ENCODE peak calls at places on chromosomes 5 and 9, in five cellular contexts. X is psoas muscle; Q is naive thymus-derived CD4-positive, alpha-beta T cell; B is BE2C; Y is uterus. H is an unnamed sample.
A peak's percentile ranks its signal among the peaks of the same experiment; 100 is the strongest.

GRCh38 chr5:82073179-82073578 is 101.4 kb downstream of the ATG10 start:
- DNase-seq in Q (no peak), B (no peak), Y (no peak), X (no peak), H (no peak)

GRCh38 chr9:22413884-22414283 is 32.7 kb upstream of the DMRTA1 start:
- DNase-seq in B (no peak), Q (no peak), X (no peak), Y (no peak), H (no peak)

GRCh38 chr5:135642934-135643333 is 64.1 kb upstream of the CXCL14 start:
- DNase-seq in B (no peak), X (no peak), Q (no peak), Y (no peak), H (no peak)

GRCh38 chr9:113519401-113520108 is 56.0 kb downstream of the RGS3 start:
- DNase-seq in Q (no peak), B (no peak), Y (no peak), X (no peak), H (no peak)

GRCh38 chr5:132819468-132819867 is 6.4 kb downstream of the SOWAHA start:
- DNase-seq in Y (peak; percentile 21), X (no peak), Q (no peak), B (no peak), H (no peak)

GRCh38 chr5:126693806-126694205 is 83.1 kb upstream of the LMNB1 start:
- DNase-seq in X (no peak), Q (no peak), Y (no peak), B (no peak), H (no peak)

GRCh38 chr5:74762599-74762998 is 4.3 kb downstream of the GFM2 start:
- DNase-seq in Y (no peak), X (no peak), Q (no peak), B (no peak), H (no peak)

GRCh38 chr9:107090218-107090617 is 192.9 kb upstream of the RAD23B start:
- DNase-seq in B (no peak), Y (no peak), X (no peak), Q (no peak), H (no peak)

GRCh38 chr9:23850242-23851023 is 24.4 kb upstream of the ELAVL2 start:
- DNase-seq in B (peak; percentile 22), Q (no peak), X (no peak), Y (no peak), H (peak; percentile 46)

GRCh38 chr9:84061613-84062205 is 81.1 kb downstream of the RMI1 start:
- DNase-seq in Y (no peak), Q (no peak), B (no peak), X (no peak), H (no peak)

GRCh38 chr5:83837261-83837894 is 116.7 kb upstream of the HAPLN1 start:
- DNase-seq in X (no peak), Y (no peak), B (no peak), Q (no peak), H (no peak)

GRCh38 chr5:104598285-104598684 is 1035.7 kb upstream of the NUDT12 start:
- DNase-seq in X (no peak), Q (no peak), Y (no peak), B (peak; percentile 5), H (no peak)

GRCh38 chr5:170597109-170597741 is 93.4 kb downstream of the KCNIP1 start:
- DNase-seq in Q (no peak), B (peak; percentile 66), X (no peak), Y (no peak), H (no peak)

GRCh38 chr9:136088939-136089696 is 6.0 kb downstream of the NACC2 start:
- DNase-seq in X (peak; percentile 42), B (peak; percentile 8), Y (no peak), Q (no peak), H (no peak)

GRCh38 chr5:65128226-65128625 is 353.5 kb downstream of the ADAMTS6 start:
- DNase-seq in B (no peak), Y (no peak), Q (no peak), X (no peak), H (no peak)

GRCh38 chr9:94921656-94922055 is 195.2 kb downstream of the AOPEP start:
- DNase-seq in Y (no peak), Q (no peak), X (no peak), B (no peak), H (no peak)

GRCh38 chr9:86521322-86521721 is 167.1 kb upstream of the TUT7 start:
- DNase-seq in B (no peak), Y (no peak), X (no peak), Q (no peak), H (no peak)

GRCh38 chr9:106596984-106597383 is 266.0 kb upstream of the ZNF462 start:
- DNase-seq in B (no peak), X (no peak), Q (no peak), Y (no peak), H (no peak)

GRCh38 chr9:125457357-125457756 is 195.7 kb downstream of the GAPVD1 start:
- DNase-seq in B (no peak), X (no peak), Y (no peak), Q (no peak), H (no peak)

GRCh38 chr5:175566697-175567096 is 88.3 kb downstream of the SFXN1 start:
- DNase-seq in Q (no peak), B (no peak), X (no peak), Y (no peak), H (no peak)

GRCh38 chr5:5454405-5454804 is 31.9 kb downstream of the ICE1 start:
- DNase-seq in Q (no peak), X (no peak), Y (no peak), B (no peak), H (no peak)

GRCh38 chr5:147055850-147056523 is 177.4 kb upstream of the PPP2R2B start:
- DNase-seq in Q (no peak), Y (no peak), X (no peak), B (peak; percentile 20), H (peak; percentile 30)

GRCh38 chr5:54678737-54679136 is 161.2 kb downstream of the SNX18 start:
- DNase-seq in Q (no peak), X (no peak), Y (no peak), B (peak; percentile 67), H (no peak)

GRCh38 chr5:116573617-116574431 is 799 bp downstream of the SEMA6A start:
- DNase-seq in X (peak; percentile 25), B (peak; percentile 50), Y (no peak), Q (no peak), H (peak; percentile 34)

GRCh38 chr5:100797863-100798262 is 105.2 kb downstream of the ST8SIA4 start:
- DNase-seq in Y (no peak), B (no peak), Q (no peak), X (no peak), H (no peak)

GRCh38 chr5:171795381-171795780 is 9.8 kb downstream of the SMIM23 start:
- DNase-seq in Q (no peak), X (no peak), B (no peak), Y (no peak), H (no peak)

GRCh38 chr9:126984969-126985368 is 70.4 kb downstream of the RALGPS1 start:
- DNase-seq in Y (no peak), B (no peak), Q (no peak), X (peak; percentile 31), H (no peak)

GRCh38 chr5:68771221-68771620 is 322.6 kb upstream of the SLC30A5 start:
- DNase-seq in X (no peak), B (no peak), Y (no peak), Q (no peak), H (no peak)

GRCh38 chr9:129661029-129661428 is 4.4 kb upstream of the PRRX2 start:
- DNase-seq in Q (no peak), B (no peak), Y (no peak), X (no peak), H (no peak)
- H3K27me3 ChIP-seq in Q (no peaks in the 10 kb centered on the region), B (peaks cover 8% of the 10 kb centered on the region), Y (no peaks in the 10 kb centered on the region), X (peaks cover 34% of the 10 kb centered on the region), H (no peaks in the 10 kb centered on the region)

DNA sequence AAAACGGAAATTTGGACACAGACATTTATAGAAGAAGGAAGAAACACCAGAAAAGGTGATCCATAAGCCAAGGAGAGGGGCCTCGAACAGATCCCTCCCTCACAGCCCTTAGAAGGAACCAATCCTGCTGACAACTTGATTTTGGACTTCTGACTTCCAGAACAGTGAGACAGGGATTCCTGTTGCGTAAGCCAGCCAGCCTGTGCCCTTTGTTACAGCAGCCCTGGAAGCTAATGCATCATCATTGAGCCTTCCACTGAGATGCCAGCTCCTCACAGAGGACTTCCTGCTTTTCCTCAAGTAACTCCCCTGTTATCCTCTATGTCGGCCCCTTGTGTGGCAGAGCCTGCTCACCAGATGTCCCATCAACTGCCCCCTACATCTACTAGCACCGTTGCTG is 94.1 kb downstream of the JMY start:
- DNase-seq in Q (no peak), X (no peak), Y (no peak), B (no peak), H (no peak)
- H3K27me3 ChIP-seq in Q (no peaks in the 10 kb centered on the region), X (no peaks in the 10 kb centered on the region), Y (no peaks in the 10 kb centered on the region), B (peaks cover 9% of the 10 kb centered on the region), H (no peaks in the 10 kb centered on the region)

GRCh38 chr5:73170522-73170921 is 2.5 kb upstream of the TMEM174 start:
- DNase-seq in Q (no peak), Y (no peak), X (no peak), B (peak; percentile 30), H (peak; percentile 37)

GRCh38 chr5:73176250-73176649 is 3.3 kb downstream of the TMEM174 start:
- DNase-seq in B (no peak), X (no peak), Q (no peak), Y (no peak), H (peak; percentile 64)

GRCh38 chr5:73174100-73174815 is 1.3 kb downstream of the TMEM174 start:
- DNase-seq in Y (no peak), X (no peak), B (no peak), Q (no peak), H (peak; percentile 67)

GRCh38 chr5:73171495-73171894 is 1.5 kb upstream of the TMEM174 start:
- DNase-seq in X (no peak), B (no peak), Y (no peak), Q (no peak), H (no peak)

DNA sequence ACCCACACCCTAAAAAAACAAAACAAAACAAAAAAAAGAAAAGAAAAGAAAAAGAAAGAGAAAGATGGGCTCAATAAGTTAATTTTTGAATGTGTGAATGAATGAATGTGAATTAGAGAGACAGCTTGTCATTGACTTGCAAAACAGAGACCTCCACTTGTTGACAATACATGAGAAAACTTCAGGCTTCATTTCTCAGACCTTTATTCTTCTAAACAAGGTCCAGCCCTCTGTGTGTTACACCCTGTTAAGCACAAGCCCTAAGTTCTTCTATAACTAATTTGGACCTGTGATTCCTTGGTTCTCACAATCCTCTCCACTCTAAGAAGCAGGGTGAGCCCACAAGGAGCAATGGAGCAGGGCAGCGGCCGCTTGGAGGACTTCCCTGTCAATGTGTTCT is at the start of gene TMEM174:
- DNase-seq in Q (no peak), Y (no peak), B (no peak), X (no peak), H (no peak)
- H3K27me3 ChIP-seq in Q (peaks cover 6% of the 10 kb centered on the region), Y (no peaks in the 10 kb centered on the region), B (peaks cover 58% of the 10 kb centered on the region), X (no peaks in the 10 kb centered on the region), H (no peaks in the 10 kb centered on the region)

GRCh38 chr5:1388383-1388967 is 43.6 kb upstream of the CLPTM1L start:
- DNase-seq in Y (no peak), B (no peak), Q (no peak), X (no peak), H (no peak)

GRCh38 chr5:1390861-1391600 is 46.1 kb upstream of the CLPTM1L start:
- DNase-seq in X (no peak), Q (no peak), Y (no peak), B (no peak), H (no peak)

GRCh38 chr5:1391691-1392090 is 46.8 kb upstream of the CLPTM1L start:
- DNase-seq in B (no peak), Q (no peak), X (no peak), Y (no peak), H (no peak)

GRCh38 chr5:1392261-1392660 is 47.4 kb upstream of the CLPTM1L start:
- DNase-seq in Y (no peak), Q (no peak), B (no peak), X (no peak), H (no peak)

GRCh38 chr5:1390333-1390732 is 45.4 kb upstream of the CLPTM1L start:
- DNase-seq in X (no peak), B (no peak), Q (no peak), Y (no peak), H (no peak)
- H3K27me3 ChIP-seq in X (peaks cover 80% of the 10 kb centered on the region), B (peaks cover 74% of the 10 kb centered on the region), Q (no peaks in the 10 kb centered on the region), Y (no peaks in the 10 kb centered on the region), H (peaks cover 5% of the 10 kb centered on the region)

H was measured in WERI-Rb-1.